ENCODE peak calls at places on chromosome 21, in eight cellular contexts. X is globus pallidus; J is effector memory CD4-positive, alpha-beta T cell; M is caudate nucleus; D is EL; V is ovary; Y is hypothalamus; R is HCEC 1CT. U is an unnamed sample.

GRCh38 chr21:44966135-44967081 is 26.6 kb downstream of the SLX9 start:
- DNase-seq in M (peak), X (peak), V (peak), R (no peak), J (no peak), D (no peak), Y (no peak), U (peak)

GRCh38 chr21:41943468-41944250 is 10.2 kb downstream of the C2CD2 start:
- DNase-seq in Y (no peak), M (peak), R (no peak), X (peak), V (no peak), D (no peak), J (no peak), U (peak)

GRCh38 chr21:36701912-36702621 is 3.2 kb downstream of the SIM2 start:
- DNase-seq in J (no peak), R (no peak), X (no peak), M (no peak), D (peak), Y (no peak), V (no peak), U (no peak)

GRCh38 chr21:45670731-45671130 is 27.2 kb downstream of the PCBP3 start:
- DNase-seq in X (no peak), M (no peak), J (no peak), V (no peak), D (no peak), R (no peak), Y (no peak), U (no peak)

GRCh38 chr21:45089964-45090363 is 15.6 kb downstream of the ADARB1 start:
- DNase-seq in Y (no peak), R (no peak), J (no peak), V (no peak), D (no peak), M (no peak), X (no peak), U (no peak)

GRCh38 chr21:42037943-42038342 is 27.8 kb upstream of the ZBTB21 start:
- DNase-seq in D (no peak), X (no peak), V (no peak), Y (no peak), M (no peak), R (no peak), J (no peak), U (no peak)

GRCh38 chr21:33123396-33124120 is 53.6 kb downstream of the OLIG1 start:
- DNase-seq in J (no peak), Y (no peak), D (peak), M (no peak), V (no peak), R (no peak), X (no peak), U (no peak)

GRCh38 chr21:35924714-35925301 is 135.5 kb downstream of the SETD4 start:
- DNase-seq in X (no peak), Y (no peak), D (peak), R (peak), M (no peak), J (no peak), V (no peak), U (no peak)

GRCh38 chr21:45403825-45404725 is 890 bp upstream of the COL18A1 start:
- DNase-seq in R (no peak), Y (no peak), J (no peak), D (peak), X (no peak), V (peak), M (no peak), U (no peak)

GRCh38 chr21:32329776-32330175 is 31.1 kb downstream of the MRAP start:
- DNase-seq in D (peak), Y (no peak), X (no peak), R (peak), J (no peak), M (no peak), V (no peak), U (no peak)

GRCh38 chr21:31623664-31624063 is 35.8 kb upstream of the SOD1 start:
- DNase-seq in V (no peak), J (no peak), D (no peak), R (no peak), M (no peak), Y (no peak), X (no peak), U (no peak)

GRCh38 chr21:41957991-41958766 is 4.4 kb upstream of the C2CD2 start:
- DNase-seq in M (no peak), V (peak), D (peak), R (peak), Y (no peak), X (peak), J (no peak), U (no peak)

GRCh38 chr21:39662411-39662953 is 49.7 kb downstream of the B3GALT5 start:
- DNase-seq in J (no peak), V (no peak), X (no peak), D (no peak), M (no peak), Y (no peak), R (no peak), U (no peak)

GRCh38 chr21:29231781-29232548 is 66.8 kb upstream of the BACH1 start:
- DNase-seq in R (no peak), X (no peak), D (no peak), V (no peak), Y (no peak), M (no peak), J (no peak), U (no peak)

GRCh38 chr21:34630536-34631143 is 15.7 kb upstream of the RCAN1 start:
- DNase-seq in Y (no peak), D (peak), V (no peak), M (no peak), J (no peak), X (peak), R (peak), U (peak)

GRCh38 chr21:8993943-8994639 is 1527.3 kb upstream of the TPTE start:
- DNase-seq in R (no peak), D (no peak), J (no peak), X (no peak), Y (no peak), V (no peak), M (no peak), U (no peak)

GRCh38 chr21:42637602-42638041 is 15.8 kb upstream of the PDE9A start:
- DNase-seq in D (no peak), J (no peak), Y (no peak), R (no peak), X (no peak), V (no peak), M (no peak), U (no peak)

GRCh38 chr21:31597683-31598082 is 61.8 kb upstream of the SOD1 start:
- DNase-seq in M (no peak), D (no peak), X (no peak), Y (no peak), R (no peak), V (no peak), J (no peak), U (no peak)

GRCh38 chr21:41729701-41730368 is 37.0 kb downstream of the RIPK4 start:
- DNase-seq in V (no peak), X (no peak), D (no peak), J (no peak), R (no peak), M (no peak), Y (no peak), U (no peak)

GRCh38 chr21:16420086-16420724 is 690.4 kb downstream of the USP25 start:
- DNase-seq in M (peak), J (no peak), R (no peak), D (peak), V (peak), X (peak), Y (no peak), U (peak)

GRCh38 chr21:32089771-32090170 is 189.1 kb downstream of the MIS18A start:
- DNase-seq in J (no peak), M (no peak), D (no peak), X (no peak), R (no peak), Y (no peak), V (no peak), U (no peak)

GRCh38 chr21:15839601-15840000 is 109.8 kb downstream of the USP25 start:
- DNase-seq in V (no peak), R (peak), X (no peak), Y (no peak), J (no peak), D (no peak), M (no peak), U (no peak)

GRCh38 chr21:29718081-29718815 is 221.5 kb downstream of the GRIK1 start:
- DNase-seq in D (no peak), Y (no peak), X (no peak), M (no peak), J (no peak), R (peak), V (no peak), U (no peak)

GRCh38 chr21:25453524-25453923 is 153.8 kb downstream of the MRPL39 start:
- DNase-seq in V (no peak), J (no peak), X (no peak), D (peak), M (no peak), R (peak), Y (no peak), U (no peak)

GRCh38 chr21:39197448-39197847 is 14.2 kb upstream of the PSMG1 start:
- DNase-seq in Y (no peak), X (no peak), D (no peak), V (no peak), M (no peak), R (no peak), J (no peak), U (no peak)

GRCh38 chr21:31557421-31557955 is 102.0 kb upstream of the SOD1 start:
- DNase-seq in Y (no peak), M (no peak), R (no peak), D (no peak), J (no peak), X (no peak), V (peak), U (no peak)

GRCh38 chr21:40269239-40269638 is 402.0 kb downstream of the PCP4 start:
- DNase-seq in X (no peak), Y (no peak), R (no peak), V (no peak), D (no peak), J (no peak), M (no peak), U (no peak)

GRCh38 chr21:25133939-25134338 is 473.3 kb downstream of the MRPL39 start:
- DNase-seq in J (no peak), R (no peak), X (no peak), Y (no peak), V (no peak), D (peak), M (no peak), U (no peak)

GRCh38 chr21:31052489-31053142 is 14.3 kb upstream of the KRTAP19-8 start:
- DNase-seq in X (no peak), M (no peak), J (no peak), R (no peak), Y (no peak), V (no peak), D (no peak), U (no peak)

GRCh38 chr21:42262826-42263225 is 43.9 kb downstream of the ABCG1 start:
- DNase-seq in M (no peak), V (peak), X (no peak), R (no peak), Y (no peak), D (no peak), J (no peak), U (no peak)